ENCODE peak calls at places on chromosomes 6 and 20, in nine cellular contexts. T is AG09319, M is glutamatergic neuron, B is BJ, R is transverse colon, L is choroid plexus epithelial cell, I is left ventricle myocardium inferior, G is GM13976, Z is dorsolateral prefrontal cortex. N is an unnamed sample.

GRCh38 chr6:167567142-167568033 is 242.5 kb downstream of the TTLL2 start:
- DNase-seq in T (no peak), M (no peak), B (no peak), R (no peak), L (no peak), I (peak), G (peak), Z (no peak), N (no peak)

GRCh38 chr6:111172563-111172962 is 85.3 kb downstream of the SLC16A10 start:
- DNase-seq in T (no peak), M (no peak), B (no peak), R (no peak), L (no peak), I (no peak), G (no peak), Z (no peak), N (no peak)

GRCh38 chr6:30510419-30510818 is 21.1 kb downstream of the HLA-E start:
- DNase-seq in T (no peak), M (no peak), B (no peak), R (no peak), L (no peak), I (no peak), G (no peak), Z (no peak), N (no peak)

GRCh38 chr6:168047841-168048723 is 30.9 kb downstream of the FRMD1 start:
- DNase-seq in T (no peak), M (no peak), B (no peak), R (no peak), L (no peak), I (no peak), G (no peak), Z (peak), N (no peak)

GRCh38 chr6:48765352-48765961 is 654.5 kb upstream of the PTCHD4 start:
- DNase-seq in T (no peak), M (peak), B (no peak), R (no peak), L (peak), I (no peak), G (peak), Z (no peak), N (peak)

GRCh38 chr20:62155428-62156253 is 12.1 kb downstream of the SS18L1 start:
- DNase-seq in T (no peak), M (no peak), B (no peak), R (no peak), L (no peak), I (no peak), G (no peak), Z (no peak), N (no peak)

GRCh38 chr20:3563548-3564177 is 92.8 kb downstream of the ATRN start:
- DNase-seq in T (peak), M (no peak), B (no peak), R (no peak), L (peak), I (no peak), G (peak), Z (no peak), N (no peak)

GRCh38 chr20:62666736-62667529 is 24.6 kb downstream of the SLCO4A1 start:
- DNase-seq in T (no peak), M (no peak), B (no peak), R (peak), L (no peak), I (peak), G (no peak), Z (peak), N (no peak)

GRCh38 chr6:32086661-32087573 is 22.2 kb downstream of the TNXB start:
- DNase-seq in T (peak), M (no peak), B (peak), R (no peak), L (peak), I (no peak), G (peak), Z (no peak), N (no peak)

GRCh38 chr20:48026981-48027592 is 241.8 kb upstream of the SULF2 start:
- DNase-seq in T (no peak), M (no peak), B (no peak), R (no peak), L (no peak), I (no peak), G (no peak), Z (no peak), N (no peak)

GRCh38 chr20:1657556-1658334 is at the start of gene SIRPG:
- DNase-seq in T (no peak), M (no peak), B (no peak), R (no peak), L (no peak), I (no peak), G (no peak), Z (no peak), N (no peak)

GRCh38 chr6:116557863-116558262 is 4.3 kb downstream of the CALHM4 start:
- DNase-seq in T (peak), M (no peak), B (peak), R (no peak), L (peak), I (peak), G (no peak), Z (no peak), N (no peak)

GRCh38 chr6:151805286-151805840 is 2.1 kb upstream of the ESR1 start:
- DNase-seq in T (no peak), M (no peak), B (no peak), R (no peak), L (no peak), I (peak), G (no peak), Z (no peak), N (no peak)

GRCh38 chr20:35947489-35947888 is 6.8 kb downstream of the SCAND1 start:
- DNase-seq in T (no peak), M (peak), B (no peak), R (no peak), L (peak), I (no peak), G (no peak), Z (no peak), N (no peak)

GRCh38 chr20:61917459-61917858 is 148.2 kb downstream of the TAF4 start:
- DNase-seq in T (no peak), M (no peak), B (no peak), R (no peak), L (no peak), I (no peak), G (no peak), Z (no peak), N (no peak)

GRCh38 chr20:41185013-41185757 is 47.8 kb downstream of the PLCG1 start:
- DNase-seq in T (no peak), M (no peak), B (no peak), R (no peak), L (no peak), I (no peak), G (no peak), Z (peak), N (peak)

GRCh38 chr6:1164600-1164999 is 147.3 kb upstream of the FOXQ1 start:
- DNase-seq in T (no peak), M (no peak), B (no peak), R (no peak), L (no peak), I (no peak), G (no peak), Z (no peak), N (no peak)

GRCh38 chr6:153208706-153209105 is 77.6 kb upstream of the RGS17 start:
- DNase-seq in T (no peak), M (peak), B (no peak), R (no peak), L (no peak), I (peak), G (no peak), Z (peak), N (no peak)

GRCh38 chr6:26269406-26270120 is 95.4 kb upstream of the BTN3A2 start:
- DNase-seq in T (no peak), M (no peak), B (no peak), R (no peak), L (no peak), I (no peak), G (no peak), Z (no peak), N (no peak)

GRCh38 chr20:6994452-6994851 is 227.0 kb downstream of the BMP2 start:
- DNase-seq in T (no peak), M (no peak), B (no peak), R (no peak), L (peak), I (no peak), G (no peak), Z (no peak), N (no peak)

GRCh38 chr6:88013554-88013953 is 34.1 kb upstream of the SPACA1 start:
- DNase-seq in T (no peak), M (no peak), B (no peak), R (no peak), L (peak), I (no peak), G (no peak), Z (no peak), N (no peak)

GRCh38 chr20:48614593-48615274 is 213.1 kb downstream of the PREX1 start:
- DNase-seq in T (no peak), M (no peak), B (no peak), R (no peak), L (no peak), I (no peak), G (no peak), Z (no peak), N (no peak)

GRCh38 chr6:107655245-107655644 is 165.3 kb downstream of the SOBP start:
- DNase-seq in T (no peak), M (no peak), B (no peak), R (no peak), L (peak), I (no peak), G (no peak), Z (no peak), N (no peak)
- TF ChIP-seq CTCF in T (peak), M (no peak), B (no peak), R (no peak), L (peak), I (peak), G (peak), Z (peak), N (peak)

GRCh38 chr6:133240511-133241087 is 558 bp upstream of the EYA4 start:
- DNase-seq in T (no peak), M (peak), B (no peak), R (no peak), L (peak), I (peak), G (peak), Z (peak), N (no peak)
- TF ChIP-seq CTCF in T (no peak), M (no peak), B (no peak), R (no peak), L (peak), I (no peak), G (no peak), Z (no peak), N (no peak)

DNA sequence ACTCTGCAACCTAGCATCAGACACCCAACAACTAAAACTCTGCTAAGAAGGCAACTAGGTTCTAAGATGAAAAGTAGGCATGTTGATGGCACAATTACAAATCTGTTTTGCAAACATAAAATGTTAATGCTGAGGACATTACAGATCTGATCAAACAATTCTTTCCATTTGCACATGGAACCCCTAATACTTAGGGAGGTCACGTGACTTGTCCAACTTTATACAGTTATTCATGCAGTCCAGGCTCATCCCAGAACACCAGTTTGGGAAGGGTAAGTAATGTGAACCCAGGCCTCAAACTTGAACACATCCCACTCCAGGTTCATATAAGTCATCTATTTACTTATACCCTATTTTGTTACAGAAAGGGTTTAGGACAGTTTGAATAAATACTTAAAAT is 247.2 kb downstream of the HACE1 start:
- DNase-seq in T (no peak), M (no peak), B (no peak), R (no peak), L (no peak), I (no peak), G (no peak), Z (no peak), N (no peak)
- TF ChIP-seq CTCF in T (no peak), M (no peak), B (no peak), R (no peak), L (no peak), I (no peak), G (no peak), Z (no peak), N (no peak)

GRCh38 chr6:13508711-13509705 is 21.6 kb upstream of the GFOD1 start:
- DNase-seq in T (peak), M (no peak), B (peak), R (no peak), L (peak), I (no peak), G (peak), Z (no peak), N (no peak)
- TF ChIP-seq CTCF in T (no peak), M (no peak), B (no peak), R (no peak), L (no peak), I (no peak), G (no peak), Z (no peak), N (no peak)

GRCh38 chr6:7719364-7719763 is 6.5 kb upstream of the BMP6 start:
- DNase-seq in T (no peak), M (no peak), B (no peak), R (no peak), L (no peak), I (no peak), G (no peak), Z (no peak), N (no peak)

GRCh38 chr6:7723041-7723447 is 2.9 kb upstream of the BMP6 start:
- DNase-seq in T (peak), M (peak), B (peak), R (peak), L (peak), I (peak), G (peak), Z (peak), N (no peak)

GRCh38 chr6:7720346-7720745 is 5.6 kb upstream of the BMP6 start:
- DNase-seq in T (no peak), M (no peak), B (no peak), R (no peak), L (no peak), I (no peak), G (no peak), Z (no peak), N (no peak)

GRCh38 chr6:7723554-7723953 is 2.3 kb upstream of the BMP6 start:
- DNase-seq in T (no peak), M (no peak), B (no peak), R (no peak), L (no peak), I (no peak), G (no peak), Z (no peak), N (no peak)

DNA sequence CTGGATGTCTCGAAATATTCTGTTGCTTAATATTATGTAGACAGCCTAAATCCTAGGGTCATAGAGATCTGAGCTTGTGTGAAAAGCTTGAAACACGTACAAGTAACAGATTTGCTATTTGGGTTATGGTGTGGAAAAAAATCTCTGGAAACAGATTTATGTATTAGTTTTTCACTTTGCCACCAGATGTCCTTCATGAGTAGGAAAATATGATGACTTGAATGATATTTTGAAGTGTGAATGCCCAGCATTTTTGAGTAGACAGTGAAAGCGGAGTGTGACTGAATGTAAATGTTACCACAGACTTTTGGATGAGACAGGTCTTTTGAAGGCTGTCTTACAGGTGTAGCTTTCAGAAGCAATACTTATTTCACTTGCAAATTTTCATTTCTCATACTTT is 4.2 kb upstream of the BMP6 start:
- DNase-seq in T (no peak), M (no peak), B (no peak), R (no peak), L (peak), I (no peak), G (peak), Z (no peak), N (no peak)
- TF ChIP-seq CTCF in T (peak), M (no peak), B (peak), R (peak), L (peak), I (peak), G (peak), Z (peak), N (peak)

GRCh38 chr6:6843777-6844176 is 255.3 kb downstream of the LY86 start:
- DNase-seq in T (no peak), M (no peak), B (no peak), R (no peak), L (no peak), I (no peak), G (no peak), Z (no peak), N (no peak)
- TF ChIP-seq CTCF in T (no peak), M (no peak), B (no peak), R (no peak), L (no peak), I (no peak), G (no peak), Z (no peak), N (no peak)

DNA sequence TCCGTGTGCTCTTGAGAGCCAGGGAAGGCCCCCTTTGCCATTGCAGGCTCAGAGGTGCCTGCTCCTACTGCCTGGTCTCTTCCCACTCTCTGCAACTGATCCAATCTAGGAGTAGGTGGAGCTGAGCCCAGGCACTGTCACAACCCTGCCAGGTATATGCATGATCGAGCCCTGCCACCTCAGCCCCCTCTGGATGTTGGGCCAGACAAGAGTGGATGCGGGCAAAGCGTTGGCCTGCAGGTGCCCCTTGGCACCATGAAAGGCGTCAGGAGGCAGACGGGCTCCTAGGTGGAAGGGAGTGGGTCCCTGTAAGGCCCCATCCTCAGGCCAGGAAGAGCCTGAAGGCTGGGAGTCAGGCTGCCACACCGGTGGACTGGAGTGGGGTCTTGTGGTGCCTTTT is 5.9 kb upstream of the OR14J1 start:
- DNase-seq in T (no peak), M (no peak), B (no peak), R (no peak), L (no peak), I (no peak), G (no peak), Z (no peak), N (no peak)
- TF ChIP-seq CTCF in T (no peak), M (no peak), B (no peak), R (no peak), L (no peak), I (no peak), G (no peak), Z (no peak), N (no peak)

GRCh38 chr6:113970808-113971676 is at the start of gene HDAC2:
- DNase-seq in T (peak), M (peak), B (no peak), R (peak), L (peak), I (peak), G (peak), Z (peak), N (peak)
- TF ChIP-seq CTCF in T (no peak), M (no peak), B (no peak), R (peak), L (no peak), I (no peak), G (peak), Z (no peak), N (no peak)

N was measured in D721Med.